ENCODE peak calls at places on chromosomes 3 and 15, in ten cellular contexts. A is progenitor cell of endocrine pancreas; W is activated B cell treated with CpG ODN at 0.5 μM for 24 hours; O is GM06990; Z is PC-3; S is activated CD4-positive, CD25-positive, alpha-beta regulatory T cell; M is NCI-H69; Q is endothelial cell of umbilical vein; K is BJ; U is stimulated activated CD8-positive, alpha-beta memory T cell treated with anti-CD3 and anti-CD28 coated beads, Interleukin-4, amount 100 ng/mL, for 48 hours. I is an unnamed sample.

GRCh38 chr3:174505266-174505665 is 353.9 kb upstream of the NAALADL2 start:
- DNase-seq in O (no peak), K (no peak), M (no peak), Q (no peak), S (no peak), Z (no peak), U (no peak), W (no peak), A (no peak), I (no peak)

GRCh38 chr15:59140422-59141226 is 35.7 kb downstream of the CCNB2 start:
- DNase-seq in Z (peak), S (no peak), O (no peak), A (no peak), M (no peak), U (no peak), W (no peak), Q (no peak), K (no peak), I (no peak)

GRCh38 chr3:128197855-128198254 is 44.6 kb downstream of the EEFSEC start:
- DNase-seq in Z (no peak), K (no peak), O (no peak), U (no peak), W (no peak), M (no peak), S (no peak), Q (no peak), A (no peak), I (no peak)

GRCh38 chr3:15113468-15113867 is 14.5 kb upstream of the RBSN start:
- DNase-seq in A (no peak), Q (no peak), K (no peak), O (no peak), U (no peak), S (no peak), W (no peak), Z (no peak), M (peak), I (no peak)

GRCh38 chr3:187104956-187105355 is 34.3 kb downstream of the RPL39L start:
- DNase-seq in A (no peak), Q (no peak), O (no peak), Z (no peak), U (no peak), K (no peak), M (no peak), W (no peak), S (no peak), I (no peak)

GRCh38 chr3:109985942-109986555 is 648.7 kb upstream of the DPPA4 start:
- DNase-seq in M (no peak), S (no peak), K (no peak), U (no peak), O (no peak), A (no peak), Z (no peak), W (no peak), Q (no peak), I (no peak)

GRCh38 chr15:65550681-65551098 is 20.4 kb downstream of the HACD3 start:
- DNase-seq in Z (no peak), A (no peak), W (no peak), U (no peak), S (no peak), M (no peak), O (no peak), K (no peak), Q (peak), I (no peak)

GRCh38 chr15:99414755-99415731 is 150.7 kb upstream of the MEF2A start:
- DNase-seq in K (no peak), S (no peak), W (no peak), A (no peak), O (no peak), U (no peak), Q (no peak), Z (no peak), M (no peak), I (no peak)

GRCh38 chr3:9135930-9136525 is 113.4 kb downstream of the SRGAP3 start:
- DNase-seq in A (peak), O (no peak), Z (no peak), M (peak), Q (no peak), U (peak), W (no peak), S (no peak), K (no peak), I (no peak)

GRCh38 chr3:17552351-17552750 is 190.1 kb downstream of the TBC1D5 start:
- DNase-seq in S (no peak), U (no peak), M (peak), O (no peak), K (no peak), W (no peak), Q (no peak), Z (no peak), A (no peak), I (no peak)

GRCh38 chr3:46999516-47000197 is 20.2 kb downstream of the NBEAL2 start:
- DNase-seq in Z (no peak), S (no peak), U (no peak), A (no peak), O (no peak), W (no peak), M (no peak), Q (no peak), K (no peak), I (no peak)

GRCh38 chr3:190307164-190307545 is 15.1 kb downstream of the CLDN1 start:
- DNase-seq in W (no peak), U (no peak), K (no peak), Q (no peak), A (no peak), Z (peak), O (no peak), S (no peak), M (no peak), I (no peak)

GRCh38 chr3:173945801-173946200 is 548.3 kb downstream of the NLGN1 start:
- DNase-seq in A (no peak), W (no peak), O (no peak), S (no peak), U (no peak), M (peak), Z (no peak), Q (no peak), K (no peak), I (no peak)

GRCh38 chr3:71994203-71994602 is 209.3 kb upstream of the PROK2 start:
- DNase-seq in S (no peak), K (no peak), M (no peak), U (no peak), Q (no peak), Z (no peak), O (no peak), W (no peak), A (no peak), I (no peak)

GRCh38 chr3:183455064-183455463 is 26.6 kb upstream of the MCF2L2 start:
- DNase-seq in M (no peak), O (no peak), Q (peak), U (no peak), S (no peak), K (no peak), W (no peak), A (no peak), Z (peak), I (no peak)

GRCh38 chr15:67865766-67866165 is 25.9 kb upstream of the RNU6-1 start:
- DNase-seq in K (no peak), S (no peak), U (no peak), A (no peak), Z (no peak), Q (no peak), W (no peak), M (no peak), O (no peak), I (no peak)

GRCh38 chr15:84973492-84974460 is 7.9 kb upstream of the PDE8A start:
- DNase-seq in A (no peak), Z (no peak), O (no peak), U (no peak), S (no peak), K (no peak), M (no peak), Q (no peak), W (no peak), I (no peak)

GRCh38 chr15:84872009-84872900 is 12.2 kb upstream of the SLC28A1 start:
- DNase-seq in Q (no peak), U (no peak), O (no peak), K (no peak), S (no peak), W (no peak), A (no peak), Z (no peak), M (no peak), I (no peak)

GRCh38 chr3:100096866-100097265 is 17.4 kb downstream of the FILIP1L start:
- DNase-seq in A (no peak), W (no peak), M (peak), O (no peak), S (no peak), Q (no peak), Z (no peak), U (no peak), K (no peak), I (no peak)

GRCh38 chr3:175430975-175431374 is 571.8 kb downstream of the NAALADL2 start:
- DNase-seq in Q (no peak), Z (no peak), U (no peak), O (no peak), S (no peak), M (no peak), K (no peak), W (no peak), A (no peak), I (no peak)

GRCh38 chr3:160643994-160644393 is 33.0 kb upstream of the ARL14 start:
- DNase-seq in A (no peak), Z (peak), K (no peak), M (no peak), Q (peak), O (no peak), W (no peak), U (no peak), S (no peak), I (no peak)

GRCh38 chr3:29168686-29169085 is 112.2 kb upstream of the RBMS3 start:
- DNase-seq in O (no peak), U (no peak), Z (no peak), S (no peak), M (no peak), Q (no peak), W (no peak), K (no peak), A (no peak), I (no peak)

GRCh38 chr15:29143909-29144308 is 125.7 kb downstream of the NSMCE3 start:
- DNase-seq in U (no peak), Z (peak), A (no peak), Q (no peak), O (no peak), K (peak), W (no peak), S (no peak), M (no peak), I (peak)

GRCh38 chr3:3639078-3639477 is 160.2 kb upstream of the LRRN1 start:
- DNase-seq in O (no peak), Z (no peak), K (no peak), W (no peak), A (no peak), U (no peak), M (no peak), S (no peak), Q (no peak), I (no peak)

GRCh38 chr3:133927543-133928066 is 31.9 kb upstream of the RAB6B start:
- DNase-seq in Z (peak), S (peak), W (peak), U (peak), A (peak), Q (peak), M (peak), K (no peak), O (peak), I (no peak)

GRCh38 chr15:65829150-65829764 is 37.2 kb upstream of the DENND4A start:
- DNase-seq in W (no peak), O (no peak), M (peak), K (no peak), S (no peak), A (no peak), U (no peak), Z (peak), Q (peak), I (no peak)

GRCh38 chr3:141413387-141414140 is 45.3 kb downstream of the ZBTB38 start:
- DNase-seq in S (no peak), Z (no peak), U (no peak), O (no peak), M (no peak), K (no peak), W (no peak), A (no peak), Q (no peak), I (no peak)

GRCh38 chr15:58573270-58573669 is 141.5 kb downstream of the LIPC start:
- DNase-seq in U (no peak), Z (no peak), K (no peak), M (no peak), O (no peak), A (no peak), Q (no peak), S (no peak), W (no peak), I (no peak)

GRCh38 chr3:46897031-46897430 is 19.5 kb downstream of the PTH1R start:
- DNase-seq in M (no peak), Q (no peak), O (no peak), S (no peak), A (no peak), W (no peak), Z (no peak), U (no peak), K (no peak), I (no peak)

GRCh38 chr3:51891242-51892039 is 11.7 kb downstream of the IQCF1 start:
- DNase-seq in M (no peak), O (no peak), W (no peak), K (no peak), S (no peak), Z (no peak), A (no peak), Q (no peak), U (no peak), I (no peak)

GRCh38 chr3:36943601-36944000 is 1.3 kb downstream of the TRANK1 start:
- DNase-seq in A (no peak), Q (no peak), K (no peak), S (no peak), Z (no peak), M (peak), O (no peak), W (no peak), U (no peak), I (no peak)

GRCh38 chr15:75694241-75695182 is 18.1 kb downstream of the CSPG4 start:
- DNase-seq in Z (peak), S (no peak), U (no peak), A (peak), Q (peak), M (peak), W (no peak), O (peak), K (peak), I (peak)

GRCh38 chr3:100992086-100993033 is 861 bp downstream of the ABI3BP start:
- DNase-seq in K (no peak), U (no peak), M (no peak), O (no peak), S (no peak), Z (peak), W (no peak), Q (peak), A (no peak), I (no peak)

GRCh38 chr15:98648654-98649537 is 557 bp downstream of the IGF1R start:
- DNase-seq in U (peak), W (peak), K (no peak), S (no peak), O (peak), Z (peak), Q (peak), M (peak), A (peak), I (no peak)